ENCODE peak calls at places on chromosomes 13 and 19, in four cellular contexts. M is mesothelial cell of epicardium, C is progenitor cell of endocrine pancreas, E is fibroblast of gingiva. P is an unnamed sample.
A peak's percentile ranks its signal among the peaks of the same experiment; 100 is the strongest.

GRCh38 chr13:48570225-48570828 is 37.4 kb upstream of the RCBTB2 start:
- DNase-seq in M (no peak), C (no peak), E (no peak), P (no peak)

GRCh38 chr19:46118136-46118535 is 6.4 kb downstream of the IGFL3 start:
- DNase-seq in C (no peak), E (no peak), M (no peak), P (no peak)

GRCh38 chr19:13302521-13303270 is 152.5 kb downstream of the IER2 start:
- DNase-seq in M (no peak), C (no peak), E (no peak), P (no peak)

GRCh38 chr13:110676511-110677204 is 29.3 kb downstream of the CARS2 start:
- DNase-seq in M (no peak), C (no peak), E (no peak), P (no peak)

GRCh38 chr13:37403776-37404497 is 194.6 kb downstream of the POSTN start:
- DNase-seq in E (peak; percentile 96), M (no peak), C (no peak), P (no peak)

GRCh38 chr19:49809155-49809986 is 3.7 kb downstream of the FUZ start:
- DNase-seq in E (peak; percentile 37), C (peak; percentile 30), M (peak; percentile 49), P (no peak)

GRCh38 chr13:101575591-101575990 is 123.1 kb downstream of the ITGBL1 start:
- DNase-seq in C (no peak), E (no peak), M (no peak), P (no peak)

GRCh38 chr13:87889241-87889640 is 218.1 kb downstream of the SLITRK5 start:
- DNase-seq in E (no peak), M (no peak), C (no peak), P (no peak)

GRCh38 chr13:46317120-46317519 is 69.9 kb downstream of the RUBCNL start:
- DNase-seq in M (no peak), E (peak; percentile 9), C (no peak), P (no peak)

GRCh38 chr19:45900661-45901431 is 1.6 kb downstream of the MYPOP start:
- DNase-seq in E (no peak), C (no peak), M (no peak), P (no peak)

GRCh38 chr19:416416-416815 is 7.5 kb upstream of the C2CD4C start:
- DNase-seq in C (no peak), M (no peak), E (no peak), P (no peak)

GRCh38 chr19:54889566-54889965 is 15.5 kb downstream of the FCAR start:
- DNase-seq in C (no peak), M (no peak), E (no peak), P (no peak)

GRCh38 chr13:93146584-93147292 is 79.9 kb upstream of the GPC6 start:
- DNase-seq in C (no peak), E (no peak), M (no peak), P (no peak)

GRCh38 chr19:7863157-7863970 is 10.8 kb downstream of the PRR36 start:
- DNase-seq in M (no peak), E (no peak), C (no peak), P (no peak)

GRCh38 chr19:45632468-45633196 is 6.6 kb downstream of the EML2 start:
- DNase-seq in M (peak; percentile 84), E (peak; percentile 92), C (peak; percentile 62), P (peak; percentile 93)

GRCh38 chr19:5693195-5694166 is 3.4 kb downstream of the RPL36 start:
- DNase-seq in M (no peak), C (no peak), E (no peak), P (no peak)

P was measured in HEK293T.